ENCODE peak calls at places on chromosomes 13 and 19, in four cellular contexts. P is lower leg skin; B is left ventricle myocardium inferior; T is stimulated activated CD8-positive, alpha-beta memory T cell treated with anti-CD3 and anti-CD28 coated beads, Interleukin-2, amount 100 ng/mL, for 48 hours. A is an unnamed sample.

GRCh38 chr19:41321600-41322270 is 11.8 kb downstream of the CCDC97 start:
- DNase-seq in B (no peak), P (no peak), T (no peak), A (peak)

GRCh38 chr19:41793414-41793727 is 3.0 kb upstream of the CEACAM3 start:
- DNase-seq in T (no peak), B (no peak), P (no peak), A (no peak)

GRCh38 chr19:55086730-55087541 is 11.3 kb downstream of the EPS8L1 start:
- DNase-seq in B (peak), P (peak), T (peak), A (peak)

GRCh38 chr13:48873081-48873480 is 102.6 kb upstream of the FNDC3A start:
- DNase-seq in B (no peak), T (no peak), P (no peak), A (no peak)

GRCh38 chr19:19599190-19599535 is 19.3 kb downstream of the PBX4 start:
- DNase-seq in T (no peak), P (no peak), B (no peak), A (no peak)

GRCh38 chr19:49874503-49875157 is 2.5 kb downstream of the AKT1S1 start:
- DNase-seq in P (no peak), T (no peak), B (no peak), A (no peak)

GRCh38 chr13:95956589-95957148 is 96.5 kb downstream of the UGGT2 start:
- DNase-seq in T (no peak), P (no peak), B (no peak), A (peak)

GRCh38 chr13:29702912-29703351 is 107.4 kb upstream of the SLC7A1 start:
- DNase-seq in P (peak), T (no peak), B (peak), A (peak)

GRCh38 chr19:871446-872265 is 12.2 kb downstream of the CFD start:
- DNase-seq in B (no peak), P (no peak), T (no peak), A (no peak)

GRCh38 chr19:2791440-2791839 is 6.1 kb downstream of the THOP1 start:
- DNase-seq in T (no peak), B (no peak), P (no peak), A (no peak)

GRCh38 chr13:113001251-113002140 is 32.5 kb downstream of the MCF2L start:
- DNase-seq in P (no peak), T (no peak), B (no peak), A (peak)

GRCh38 chr19:13692096-13692495 is 72.2 kb upstream of the MRI1 start:
- DNase-seq in T (no peak), B (no peak), P (no peak), A (no peak)

GRCh38 chr13:113855012-113855921 is 8.6 kb downstream of the GAS6 start:
- DNase-seq in B (peak), T (no peak), P (peak), A (no peak)

GRCh38 chr13:47499358-47500150 is 501.5 kb downstream of the SUCLA2 start:
- DNase-seq in P (no peak), B (no peak), T (no peak), A (no peak)

GRCh38 chr13:76677047-76677446 is 209.2 kb downstream of the KCTD12 start:
- DNase-seq in T (no peak), B (peak), P (no peak), A (peak)

GRCh38 chr13:96020155-96020575 is 33.0 kb downstream of the UGGT2 start:
- DNase-seq in B (no peak), P (no peak), T (no peak), A (peak)

A was measured in SJCRH30.